ENCODE peak calls at places on chromosomes 12 and 14, in ten cellular contexts. U is heart left ventricle; B is sigmoid colon; M is GM13977; W is endodermal cell; J is IMR-90; Z is cardiac fibroblast; L is CD4-positive, alpha-beta T cell; H is B cell; T is upper lobe of right lung. F is an unnamed sample.

GRCh38 chr14:74459289-74459946 is 33.4 kb upstream of the SYNDIG1L start:
- DNase-seq in U (no peak), B (no peak), M (peak), W (peak), J (peak), Z (peak), L (no peak), H (peak), T (no peak), F (no peak)

GRCh38 chr14:72613196-72613974 is 280.5 kb downstream of the DPF3 start:
- DNase-seq in U (peak), B (no peak), M (no peak), W (peak), J (no peak), Z (peak), L (no peak), H (no peak), T (no peak), F (no peak)

GRCh38 chr12:69101505-69101904 is 137.9 kb upstream of the CPSF6 start:
- DNase-seq in U (no peak), B (no peak), M (no peak), W (no peak), J (no peak), Z (peak), L (no peak), H (no peak), T (no peak), F (no peak)

GRCh38 chr14:36268957-36269734 is 51.3 kb downstream of the MBIP start:
- DNase-seq in U (no peak), B (no peak), M (no peak), W (peak), J (no peak), Z (no peak), L (no peak), H (no peak), T (no peak), F (no peak)

GRCh38 chr14:49879683-49880204 is 13.1 kb upstream of the ARF6 start:
- DNase-seq in U (no peak), B (no peak), M (peak), W (peak), J (peak), Z (peak), L (peak), H (peak), T (no peak), F (no peak)

GRCh38 chr12:49198431-49199155 is 9.7 kb upstream of the TUBA1A start:
- DNase-seq in U (peak), B (peak), M (no peak), W (peak), J (peak), Z (peak), L (no peak), H (no peak), T (no peak), F (no peak)

GRCh38 chr12:7042847-7043246 is 17.7 kb upstream of the C1S start:
- DNase-seq in U (no peak), B (no peak), M (peak), W (no peak), J (peak), Z (peak), L (no peak), H (peak), T (no peak), F (no peak)

GRCh38 chr12:72313757-72314270 is 41.6 kb downstream of the TRHDE start:
- DNase-seq in U (no peak), B (no peak), M (no peak), W (no peak), J (peak), Z (no peak), L (no peak), H (no peak), T (no peak), F (no peak)

GRCh38 chr12:121799175-121799841 is 4.5 kb upstream of the SETD1B start:
- DNase-seq in U (peak), B (peak), M (peak), W (peak), J (peak), Z (peak), L (peak), H (peak), T (peak), F (peak)

GRCh38 chr14:101074124-101075024 is 170.9 kb upstream of the RTL1 start:
- DNase-seq in U (no peak), B (no peak), M (no peak), W (peak), J (no peak), Z (no peak), L (no peak), H (no peak), T (peak), F (no peak)

GRCh38 chr12:131138638-131139362 is 185.1 kb downstream of the ADGRD1 start:
- DNase-seq in U (no peak), B (peak), M (no peak), W (no peak), J (no peak), Z (no peak), L (no peak), H (no peak), T (no peak), F (peak)

GRCh38 chr12:54472494-54473262 is 724 bp downstream of the GTSF1 start:
- DNase-seq in U (no peak), B (no peak), M (no peak), W (no peak), J (no peak), Z (no peak), L (no peak), H (no peak), T (no peak), F (no peak)

GRCh38 chr14:105482486-105483110 is 4.1 kb upstream of the CRIP1 start:
- DNase-seq in U (no peak), B (no peak), M (no peak), W (no peak), J (no peak), Z (no peak), L (no peak), H (no peak), T (no peak), F (no peak)

GRCh38 chr14:34766060-34766459 is 51.7 kb upstream of the CFL2 start:
- DNase-seq in U (no peak), B (no peak), M (no peak), W (no peak), J (no peak), Z (no peak), L (no peak), H (no peak), T (no peak), F (no peak)
- TF ChIP-seq CTCF in U (no peak), B (no peak), M (peak), W (peak), J (peak), Z (peak), L (no peak), H (no peak), T (no peak), F (no peak)

GRCh38 chr12:101117842-101118241 is 92.2 kb downstream of the SLC5A8 start:
- DNase-seq in U (no peak), B (no peak), M (no peak), W (no peak), J (no peak), Z (no peak), L (no peak), H (no peak), T (no peak), F (no peak)
- TF ChIP-seq CTCF in U (no peak), B (no peak), M (no peak), W (no peak), J (no peak), Z (no peak), L (no peak), H (no peak), T (no peak), F (no peak)

DNA sequence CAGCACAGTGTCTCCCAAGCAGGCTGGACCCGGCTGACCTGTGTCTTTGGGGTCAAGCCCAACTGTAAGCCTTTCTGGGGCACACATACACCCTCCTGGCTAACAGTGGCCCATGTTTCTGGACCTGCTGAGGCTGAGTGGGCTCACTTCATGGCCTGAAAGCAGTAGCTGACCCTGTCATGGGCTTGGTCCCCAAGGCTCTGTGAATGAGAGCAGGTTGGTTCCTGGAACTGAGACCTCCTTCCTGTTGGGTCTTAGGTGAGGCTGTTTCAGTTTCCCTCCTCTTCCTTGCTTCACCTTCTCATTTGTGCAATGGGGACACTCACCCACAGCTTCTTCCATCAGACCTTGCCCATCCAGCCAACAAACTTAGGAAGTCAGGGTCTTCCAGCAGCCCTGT is 744 bp upstream of the IL25 start:
- DNase-seq in U (no peak), B (no peak), M (no peak), W (no peak), J (no peak), Z (no peak), L (no peak), H (no peak), T (no peak), F (no peak)
- TF ChIP-seq CTCF in U (no peak), B (no peak), M (no peak), W (no peak), J (no peak), Z (no peak), L (no peak), H (no peak), T (no peak), F (no peak)

GRCh38 chr14:70045715-70046535 is 142.8 kb downstream of the SLC8A3 start:
- DNase-seq in U (peak), B (peak), M (peak), W (peak), J (peak), Z (peak), L (no peak), H (peak), T (peak), F (no peak)
- TF ChIP-seq CTCF in U (peak), B (no peak), M (peak), W (peak), J (peak), Z (peak), L (no peak), H (no peak), T (peak), F (no peak)

GRCh38 chr12:130064999-130065398 is 97.3 kb upstream of the FZD10 start:
- DNase-seq in U (no peak), B (no peak), M (no peak), W (peak), J (no peak), Z (no peak), L (no peak), H (no peak), T (peak), F (no peak)
- TF ChIP-seq CTCF in U (no peak), B (no peak), M (no peak), W (peak), J (no peak), Z (no peak), L (no peak), H (no peak), T (no peak), F (no peak)